ENCODE peak calls at places on chromosome 17, in five cellular contexts. One of them, this sample, is unnamed.

GRCh38 chr17:40551874-40552768 is 13.2 kb downstream of the CCR7 start:
- DNase-seq in pancreas: peak
- DNase-seq in IMR-90: peak
- DNase-seq in esophagus squamous epithelium: no peak
- DNase-seq in A549: peak
- DNase-seq in this sample: no peak

GRCh38 chr17:81263371-81264181 is 24.5 kb downstream of the NDUFAF8 start:
- DNase-seq in pancreas: no peak
- DNase-seq in IMR-90: no peak
- DNase-seq in esophagus squamous epithelium: no peak
- DNase-seq in A549: no peak
- DNase-seq in this sample: no peak

GRCh38 chr17:56629450-56630187 is 36.1 kb downstream of the NOG start:
- DNase-seq in pancreas: no peak
- DNase-seq in IMR-90: peak
- DNase-seq in esophagus squamous epithelium: no peak
- DNase-seq in A549: peak
- DNase-seq in this sample: no peak

GRCh38 chr17:68805609-68806008 is 149.6 kb downstream of the ABCA8 start:
- DNase-seq in pancreas: no peak
- DNase-seq in IMR-90: no peak
- DNase-seq in esophagus squamous epithelium: no peak
- DNase-seq in A549: no peak
- DNase-seq in this sample: no peak

GRCh38 chr17:6094926-6095325 is 24.7 kb downstream of the WSCD1 start:
- DNase-seq in pancreas: no peak
- DNase-seq in IMR-90: no peak
- DNase-seq in esophagus squamous epithelium: no peak
- DNase-seq in A549: no peak
- DNase-seq in this sample: no peak

GRCh38 chr17:79176792-79177601 is 102.4 kb downstream of the ENGASE start:
- DNase-seq in pancreas: no peak
- DNase-seq in IMR-90: no peak
- DNase-seq in esophagus squamous epithelium: no peak
- DNase-seq in A549: no peak
- DNase-seq in this sample: no peak

GRCh38 chr17:36675250-36675649 is 73.9 kb downstream of the MRM1 start:
- DNase-seq in pancreas: no peak
- DNase-seq in IMR-90: no peak
- DNase-seq in esophagus squamous epithelium: no peak
- DNase-seq in A549: no peak
- DNase-seq in this sample: no peak

GRCh38 chr17:50273654-50274040 is 619 bp upstream of the TMEM92 start:
- DNase-seq in pancreas: no peak
- DNase-seq in IMR-90: no peak
- DNase-seq in esophagus squamous epithelium: no peak
- DNase-seq in A549: no peak
- DNase-seq in this sample: no peak

GRCh38 chr17:61400058-61400785 is 579 bp downstream of the TBX2 start:
- DNase-seq in pancreas: peak
- DNase-seq in IMR-90: peak
- DNase-seq in esophagus squamous epithelium: no peak
- DNase-seq in A549: peak
- DNase-seq in this sample: no peak

GRCh38 chr17:46001390-46002310 is 2.6 kb downstream of the STH start:
- DNase-seq in pancreas: no peak
- DNase-seq in IMR-90: no peak
- DNase-seq in esophagus squamous epithelium: no peak
- DNase-seq in A549: no peak
- DNase-seq in this sample: no peak

GRCh38 chr17:19494961-19495806 is 38.5 kb upstream of the SLC47A1 start:
- DNase-seq in pancreas: no peak
- DNase-seq in IMR-90: no peak
- DNase-seq in esophagus squamous epithelium: no peak
- DNase-seq in A549: no peak
- DNase-seq in this sample: no peak

GRCh38 chr17:65270932-65271700 is 133.9 kb downstream of the RGS9 start:
- DNase-seq in pancreas: no peak
- DNase-seq in IMR-90: no peak
- DNase-seq in esophagus squamous epithelium: no peak
- DNase-seq in A549: no peak
- DNase-seq in this sample: no peak

GRCh38 chr17:6627019-6627418 is 13.5 kb downstream of the KIAA0753 start:
- DNase-seq in pancreas: no peak
- DNase-seq in IMR-90: peak
- DNase-seq in esophagus squamous epithelium: no peak
- DNase-seq in A549: no peak
- DNase-seq in this sample: no peak

GRCh38 chr17:16215965-16216316 is 607 bp upstream of the NCOR1 start:
- DNase-seq in pancreas: no peak
- DNase-seq in IMR-90: no peak
- DNase-seq in esophagus squamous epithelium: no peak
- DNase-seq in A549: no peak
- DNase-seq in this sample: no peak

GRCh38 chr17:44362964-44363612 is 565 bp downstream of the FAM171A2 start:
- DNase-seq in pancreas: no peak
- DNase-seq in IMR-90: no peak
- DNase-seq in esophagus squamous epithelium: no peak
- DNase-seq in A549: no peak
- DNase-seq in this sample: no peak

GRCh38 chr17:82248815-82249638 is 20.2 kb downstream of the SLC16A3 start:
- DNase-seq in pancreas: peak
- DNase-seq in IMR-90: no peak
- DNase-seq in esophagus squamous epithelium: no peak
- DNase-seq in A549: no peak
- DNase-seq in this sample: no peak

GRCh38 chr17:337866-338265 is 14.7 kb downstream of the RPH3AL start:
- DNase-seq in pancreas: peak
- DNase-seq in IMR-90: no peak
- DNase-seq in esophagus squamous epithelium: no peak
- DNase-seq in A549: no peak
- DNase-seq in this sample: no peak

GRCh38 chr17:73256220-73256619 is 5.5 kb downstream of the CPSF4L start:
- DNase-seq in pancreas: peak
- DNase-seq in IMR-90: no peak
- DNase-seq in esophagus squamous epithelium: no peak
- DNase-seq in A549: no peak
- DNase-seq in this sample: no peak

GRCh38 chr17:38560503-38561318 is 45.0 kb downstream of the SRCIN1 start:
- DNase-seq in pancreas: no peak
- DNase-seq in IMR-90: peak
- DNase-seq in esophagus squamous epithelium: no peak
- DNase-seq in A549: no peak
- DNase-seq in this sample: no peak

GRCh38 chr17:36920032-36921000 is 17.0 kb upstream of the LHX1 start:
- DNase-seq in pancreas: no peak
- DNase-seq in IMR-90: peak
- DNase-seq in esophagus squamous epithelium: no peak
- DNase-seq in A549: peak
- DNase-seq in this sample: no peak

GRCh38 chr17:76384987-76385891 is 830 bp downstream of the SPHK1 start:
- DNase-seq in pancreas: peak
- DNase-seq in IMR-90: peak
- DNase-seq in esophagus squamous epithelium: no peak
- DNase-seq in A549: peak
- DNase-seq in this sample: no peak

GRCh38 chr17:64448665-64449512 is at the start of gene MILR1:
- DNase-seq in pancreas: no peak
- DNase-seq in IMR-90: peak
- DNase-seq in esophagus squamous epithelium: no peak
- DNase-seq in A549: peak
- DNase-seq in this sample: no peak

GRCh38 chr17:49216482-49216881 is 6.0 kb downstream of the ABI3 start:
- DNase-seq in pancreas: no peak
- DNase-seq in IMR-90: no peak
- DNase-seq in esophagus squamous epithelium: no peak
- DNase-seq in A549: no peak
- DNase-seq in this sample: no peak
- H3K27ac ChIP-seq in pancreas: no peak
- H3K27ac ChIP-seq in IMR-90: no peak
- H3K27ac ChIP-seq in esophagus squamous epithelium: no peak
- H3K27ac ChIP-seq in A549: no peak
- H3K27ac ChIP-seq in this sample: no peak

GRCh38 chr17:4920351-4921048 is 11.6 kb upstream of the GP1BA start:
- DNase-seq in pancreas: no peak
- DNase-seq in IMR-90: peak
- DNase-seq in esophagus squamous epithelium: no peak
- DNase-seq in A549: no peak
- DNase-seq in this sample: no peak

GRCh38 chr17:4919511-4920047 is 12.5 kb upstream of the GP1BA start:
- DNase-seq in pancreas: no peak
- DNase-seq in IMR-90: no peak
- DNase-seq in esophagus squamous epithelium: no peak
- DNase-seq in A549: no peak
- DNase-seq in this sample: no peak

DNA sequence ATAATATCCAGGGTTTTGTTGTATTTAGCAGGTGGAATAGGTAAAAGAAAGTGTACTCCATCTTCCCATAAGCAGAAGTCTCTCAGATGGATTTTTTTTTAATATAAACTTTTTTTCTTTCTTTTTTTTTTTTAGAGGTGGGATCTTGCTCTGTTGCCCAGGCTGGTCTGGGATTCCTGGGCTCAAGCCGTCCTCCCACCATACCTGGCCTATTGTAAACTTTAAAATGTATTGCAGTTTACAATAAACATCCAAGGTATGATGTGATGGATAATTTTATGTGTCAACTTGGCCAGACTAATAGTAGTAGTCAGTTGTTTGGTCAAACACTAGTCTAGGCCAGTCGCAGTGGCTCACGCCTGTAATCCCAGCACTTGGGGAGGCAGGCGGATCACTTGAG is 10.8 kb upstream of the GP1BA start:
- DNase-seq in pancreas: no peak
- DNase-seq in IMR-90: no peak
- DNase-seq in esophagus squamous epithelium: no peak
- DNase-seq in A549: no peak
- DNase-seq in this sample: no peak
- H3K27ac ChIP-seq in pancreas: no peak
- H3K27ac ChIP-seq in IMR-90: no peak
- H3K27ac ChIP-seq in esophagus squamous epithelium: no peak
- H3K27ac ChIP-seq in A549: no peak
- H3K27ac ChIP-seq in this sample: no peak

GRCh38 chr17:66349549-66350245 is 47.3 kb downstream of the PRKCA start:
- DNase-seq in pancreas: no peak
- DNase-seq in IMR-90: no peak
- DNase-seq in esophagus squamous epithelium: no peak
- DNase-seq in A549: no peak
- DNase-seq in this sample: no peak

GRCh38 chr17:66351701-66352100 is 49.3 kb downstream of the PRKCA start:
- DNase-seq in pancreas: no peak
- DNase-seq in IMR-90: no peak
- DNase-seq in esophagus squamous epithelium: no peak
- DNase-seq in A549: no peak
- DNase-seq in this sample: no peak

GRCh38 chr17:66347661-66348604 is 45.5 kb downstream of the PRKCA start:
- DNase-seq in pancreas: no peak
- DNase-seq in IMR-90: peak
- DNase-seq in esophagus squamous epithelium: no peak
- DNase-seq in A549: peak
- DNase-seq in this sample: no peak

GRCh38 chr17:66351053-66351452 is 48.6 kb downstream of the PRKCA start:
- DNase-seq in pancreas: peak
- DNase-seq in IMR-90: no peak
- DNase-seq in esophagus squamous epithelium: no peak
- DNase-seq in A549: no peak
- DNase-seq in this sample: no peak

DNA sequence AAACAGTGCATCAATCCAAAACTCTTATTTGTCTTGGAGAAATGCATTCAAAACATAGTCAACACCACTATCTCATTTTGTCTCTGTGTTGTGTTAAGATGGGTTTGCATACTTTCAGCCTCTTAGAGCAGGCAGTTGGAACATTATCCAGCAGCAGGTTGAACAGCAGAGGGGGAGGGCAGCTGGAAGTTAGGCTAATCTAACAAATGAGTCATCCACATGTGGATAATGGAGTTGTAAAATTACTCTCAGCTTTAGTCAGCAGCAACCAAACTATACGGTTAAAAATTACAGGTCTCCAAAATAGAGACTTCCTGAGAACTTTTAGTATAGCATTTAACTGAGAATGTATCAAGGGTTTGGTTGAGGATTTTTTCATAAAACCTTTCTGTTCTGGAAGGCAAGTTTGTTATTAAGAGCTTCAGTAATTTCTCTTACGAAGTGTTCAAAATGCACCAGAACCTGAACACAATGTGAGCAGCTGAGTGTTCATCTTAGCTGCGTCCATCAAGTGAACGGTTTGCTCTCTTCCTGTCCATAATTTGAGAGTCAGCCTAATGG is 46.3 kb downstream of the PRKCA start:
- DNase-seq in pancreas: no peak
- DNase-seq in IMR-90: peak
- DNase-seq in esophagus squamous epithelium: no peak
- DNase-seq in A549: peak
- DNase-seq in this sample: peak
- H3K27ac ChIP-seq in pancreas: no peak
- H3K27ac ChIP-seq in IMR-90: peak
- H3K27ac ChIP-seq in esophagus squamous epithelium: no peak
- H3K27ac ChIP-seq in A549: peak
- H3K27ac ChIP-seq in this sample: no peak

GRCh38 chr17:75263051-75263450 is 1.4 kb downstream of the MRPS7 start:
- DNase-seq in pancreas: no peak
- DNase-seq in IMR-90: no peak
- DNase-seq in esophagus squamous epithelium: no peak
- DNase-seq in A549: no peak
- DNase-seq in this sample: no peak

GRCh38 chr17:75261336-75262111 is at the start of the genes GGA3 and MRPS7:
- DNase-seq in pancreas: peak
- DNase-seq in IMR-90: peak
- DNase-seq in esophagus squamous epithelium: peak
- DNase-seq in A549: peak
- DNase-seq in this sample: peak

GRCh38 chr17:75265614-75266314 is 4.1 kb downstream of the MRPS7 start:
- DNase-seq in pancreas: no peak
- DNase-seq in IMR-90: no peak
- DNase-seq in esophagus squamous epithelium: no peak
- DNase-seq in A549: no peak
- DNase-seq in this sample: no peak

GRCh38 chr17:75262112-75262606 is 480 bp downstream of the MRPS7 start:
- DNase-seq in pancreas: no peak
- DNase-seq in IMR-90: no peak
- DNase-seq in esophagus squamous epithelium: no peak
- DNase-seq in A549: no peak
- DNase-seq in this sample: no peak

DNA sequence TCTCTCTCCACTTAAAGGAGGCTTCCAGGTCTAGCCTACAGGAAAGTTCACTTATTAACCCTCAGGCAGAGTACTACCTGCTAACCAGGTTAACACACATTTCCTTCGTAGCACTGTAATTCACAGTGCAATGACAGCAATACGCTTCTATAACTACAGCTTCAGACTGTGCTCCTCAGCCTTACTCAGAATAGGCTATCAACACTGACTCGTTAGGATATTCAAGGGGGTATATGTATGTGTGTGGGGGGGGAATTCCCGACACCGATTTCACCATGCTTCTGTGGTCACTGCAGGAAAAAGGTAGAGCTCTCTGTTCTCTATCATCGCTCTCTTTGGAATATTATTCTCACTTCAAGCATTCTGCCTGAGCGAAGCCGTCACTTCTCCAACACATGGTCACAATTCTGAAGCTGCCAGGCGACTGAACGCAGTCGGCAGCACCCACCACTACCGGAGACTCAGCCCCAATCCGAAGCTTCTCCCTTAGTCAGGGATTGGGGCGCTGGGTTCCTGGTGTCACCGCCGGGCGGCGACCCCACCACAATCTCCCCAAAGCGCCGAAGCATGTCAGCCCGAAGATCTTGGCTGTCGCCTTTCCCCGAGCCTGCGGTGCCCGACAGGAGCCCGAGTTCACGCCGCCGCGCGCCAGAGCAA is 599 bp downstream of the GGA3 start:
- DNase-seq in pancreas: no peak
- DNase-seq in IMR-90: peak
- DNase-seq in esophagus squamous epithelium: no peak
- DNase-seq in A549: no peak
- DNase-seq in this sample: no peak
- H3K27ac ChIP-seq in pancreas: peak
- H3K27ac ChIP-seq in IMR-90: peak
- H3K27ac ChIP-seq in esophagus squamous epithelium: peak
- H3K27ac ChIP-seq in A549: peak
- H3K27ac ChIP-seq in this sample: peak